ENCODE peak calls at places on chromosomes 12 and 14, in seven cellular contexts. X is A549, T is heart right ventricle, Y is thyroid gland, Q is adipocyte, Z is pancreas, C is right cardiac atrium. E is an unnamed sample.

GRCh38 chr14:52755607-52756316 is 25.8 kb downstream of the STYX start:
- DNase-seq in X (no peak), T (no peak), Y (no peak), Q (no peak), Z (no peak), C (no peak), E (no peak)

GRCh38 chr14:96148631-96149030 is 56.0 kb upstream of the BDKRB2 start:
- DNase-seq in X (no peak), T (no peak), Y (peak; percentile 67), Q (no peak), Z (no peak), C (no peak), E (no peak)

GRCh38 chr12:121267822-121268221 is 28.7 kb downstream of the CAMKK2 start:
- DNase-seq in X (no peak), T (no peak), Y (no peak), Q (no peak), Z (no peak), C (no peak), E (no peak)

GRCh38 chr14:39491134-39491541 is 58.9 kb upstream of the FBXO33 start:
- DNase-seq in X (peak; percentile 35), T (no peak), Y (peak; percentile 28), Q (peak; percentile 72), Z (no peak), C (no peak), E (peak; percentile 64)

GRCh38 chr12:80353254-80353653 is 90.8 kb upstream of the PTPRQ start:
- DNase-seq in X (peak; percentile 5), T (no peak), Y (no peak), Q (peak; percentile 69), Z (no peak), C (no peak), E (no peak)

GRCh38 chr12:130830246-130830551 is 8.9 kb downstream of the STX2 start:
- DNase-seq in X (no peak), T (no peak), Y (no peak), Q (no peak), Z (no peak), C (no peak), E (no peak)

GRCh38 chr14:22536853-22537338 is 52.1 kb downstream of the DAD1 start:
- DNase-seq in X (peak; percentile 81), T (peak; percentile 58), Y (no peak), Q (peak; percentile 94), Z (no peak), C (no peak), E (no peak)

GRCh38 chr12:114666746-114667668 is 17.0 kb downstream of the TBX3 start:
- DNase-seq in X (no peak), T (no peak), Y (peak; percentile 92), Q (peak; percentile 83), Z (no peak), C (peak; percentile 56), E (no peak)

GRCh38 chr12:118055144-118055557 is 5.8 kb downstream of the WSB2 start:
- DNase-seq in X (peak; percentile 82), T (peak; percentile 49), Y (peak; percentile 81), Q (peak; percentile 42), Z (no peak), C (no peak), E (no peak)

GRCh38 chr14:105010106-105010505 is 10.8 kb downstream of the CDCA4 start:
- DNase-seq in X (no peak), T (no peak), Y (no peak), Q (no peak), Z (no peak), C (peak; percentile 5), E (no peak)

GRCh38 chr14:90599748-90600507 is 203.1 kb downstream of the CALM1 start:
- DNase-seq in X (peak; percentile 35), T (no peak), Y (peak; percentile 75), Q (peak; percentile 59), Z (no peak), C (no peak), E (no peak)

GRCh38 chr12:124938606-124939427 is 24.4 kb upstream of the UBC start:
- DNase-seq in X (peak; percentile 97), T (peak; percentile 76), Y (peak; percentile 68), Q (peak; percentile 96), Z (no peak), C (peak; percentile 77), E (peak; percentile 83)

GRCh38 chr14:72401632-72402428 is 469.6 kb downstream of the RGS6 start:
- DNase-seq in X (no peak), T (no peak), Y (no peak), Q (no peak), Z (no peak), C (no peak), E (no peak)

GRCh38 chr12:72989458-72989947 is 717.3 kb downstream of the TRHDE start:
- DNase-seq in X (no peak), T (no peak), Y (no peak), Q (no peak), Z (no peak), C (no peak), E (no peak)

GRCh38 chr12:131832393-131833231 is 4.4 kb downstream of the MMP17 start:
- DNase-seq in X (peak; percentile 83), T (no peak), Y (no peak), Q (peak; percentile 51), Z (peak; percentile 56), C (peak; percentile 87), E (no peak)

GRCh38 chr12:104459556-104459909 is 2.8 kb downstream of the CHST11 start:
- DNase-seq in X (no peak), T (no peak), Y (no peak), Q (peak; percentile 12), Z (no peak), C (no peak), E (no peak)

GRCh38 chr12:104460041-104460757 is 3.5 kb downstream of the CHST11 start:
- DNase-seq in X (no peak), T (no peak), Y (no peak), Q (no peak), Z (no peak), C (no peak), E (no peak)

GRCh38 chr12:104462931-104463339 is 6.2 kb downstream of the CHST11 start:
- DNase-seq in X (no peak), T (no peak), Y (no peak), Q (peak; percentile 7), Z (no peak), C (no peak), E (no peak)

GRCh38 chr12:104462325-104462724 is 5.6 kb downstream of the CHST11 start:
- DNase-seq in X (no peak), T (no peak), Y (no peak), Q (no peak), Z (no peak), C (no peak), E (no peak)

DNA sequence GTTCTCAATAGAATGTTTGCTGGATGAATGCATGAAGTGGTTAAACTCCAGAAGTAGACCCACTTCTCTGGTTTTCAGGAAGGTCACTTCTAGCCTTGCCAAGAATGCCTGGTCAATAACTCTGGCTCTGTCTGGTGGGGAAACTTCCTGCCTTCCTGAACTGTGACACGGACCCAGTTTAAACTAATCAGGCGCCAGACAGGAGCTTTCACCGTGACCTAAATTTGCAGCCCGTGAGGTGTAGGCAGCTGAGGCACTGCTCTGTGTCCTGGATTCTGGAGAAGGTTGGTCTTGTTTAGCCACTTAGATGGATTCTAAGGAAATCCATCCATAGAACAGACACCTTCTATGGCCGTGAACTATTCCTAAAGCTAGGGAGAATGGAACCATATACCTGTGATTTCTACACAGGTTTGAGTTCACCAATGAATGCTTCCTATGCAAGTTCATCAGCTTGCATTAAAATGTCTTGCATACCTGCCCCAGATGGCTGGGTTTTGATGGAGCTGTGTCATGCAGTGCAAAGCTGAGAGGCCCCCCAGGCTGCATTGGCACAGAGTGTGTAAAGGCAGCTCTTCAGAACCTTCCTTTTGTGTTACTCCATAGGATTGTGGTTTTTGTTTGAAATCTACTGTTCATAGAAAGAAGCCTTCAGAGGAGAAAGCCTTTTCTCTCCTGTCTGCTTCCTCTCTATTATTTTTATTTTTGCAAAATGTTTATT is 4.4 kb downstream of the CHST11 start:
- DNase-seq in X (no peak), T (no peak), Y (peak; percentile 24), Q (no peak), Z (no peak), C (no peak), E (no peak)
- H3K4me1 ChIP-seq in X (peaks cover 30% of the 10 kb centered on the region), T (peaks cover 61% of the 10 kb centered on the region), Y (peaks cover 23% of the 10 kb centered on the region), Q (peaks cover 30% of the 10 kb centered on the region), Z (no peaks in the 10 kb centered on the region), C (peaks cover 9% of the 10 kb centered on the region), E (peaks cover 2% of the 10 kb centered on the region)

GRCh38 chr12:45585522-45586230 is 143.8 kb upstream of the ARID2 start:
- DNase-seq in X (no peak), T (no peak), Y (no peak), Q (no peak), Z (no peak), C (peak; percentile 41), E (no peak)

GRCh38 chr12:45581112-45581511 is 148.4 kb upstream of the ARID2 start:
- DNase-seq in X (no peak), T (no peak), Y (no peak), Q (no peak), Z (no peak), C (no peak), E (no peak)

GRCh38 chr12:45582536-45582935 is 147.0 kb upstream of the ARID2 start:
- DNase-seq in X (no peak), T (no peak), Y (no peak), Q (no peak), Z (no peak), C (no peak), E (no peak)

GRCh38 chr12:45580570-45580969 is 148.9 kb upstream of the ARID2 start:
- DNase-seq in X (no peak), T (no peak), Y (no peak), Q (no peak), Z (no peak), C (no peak), E (no peak)

GRCh38 chr12:45583011-45583657 is 146.4 kb upstream of the ARID2 start:
- DNase-seq in X (no peak), T (no peak), Y (no peak), Q (no peak), Z (no peak), C (no peak), E (no peak)
- H3K4me3 ChIP-seq in X (no peak overlapping the region), T (no peak overlapping the region), Y (no peak overlapping the region), Q (no peak overlapping the region), Z (no peak overlapping the region), C (no peak overlapping the region), E (no peak overlapping the region)

GRCh38 chr14:35336171-35337073 is 44.2 kb downstream of the PSMA6 start:
- DNase-seq in X (peak; percentile 98), T (peak; percentile 94), Y (peak; percentile 96), Q (no peak), Z (peak; percentile 77), C (peak; percentile 98), E (no peak)
- H3K4me1 ChIP-seq in X (peaks cover 84% of the 10 kb centered on the region), T (peaks cover 82% of the 10 kb centered on the region), Y (peaks cover 70% of the 10 kb centered on the region), Q (peaks cover 49% of the 10 kb centered on the region), Z (peaks cover 54% of the 10 kb centered on the region), C (peaks cover 24% of the 10 kb centered on the region), E (peaks cover 17% of the 10 kb centered on the region)

GRCh38 chr12:48968004-48968403 is 3.5 kb downstream of the WNT10B start:
- DNase-seq in X (no peak), T (no peak), Y (no peak), Q (no peak), Z (no peak), C (no peak), E (no peak)

GRCh38 chr12:48969847-48970701 is 1.5 kb downstream of the WNT10B start:
- DNase-seq in X (no peak), T (no peak), Y (no peak), Q (peak; percentile 36), Z (peak; percentile 62), C (peak; percentile 69), E (no peak)

GRCh38 chr12:48969160-48969771 is 2.3 kb downstream of the WNT10B start:
- DNase-seq in X (no peak), T (no peak), Y (no peak), Q (no peak), Z (no peak), C (peak; percentile 33), E (no peak)

GRCh38 chr12:48966177-48966890 is 5.2 kb downstream of the WNT10B start:
- DNase-seq in X (no peak), T (no peak), Y (no peak), Q (no peak), Z (no peak), C (no peak), E (no peak)

GRCh38 chr12:48968467-48968866 is 3.1 kb downstream of the WNT10B start:
- DNase-seq in X (no peak), T (no peak), Y (no peak), Q (no peak), Z (no peak), C (no peak), E (no peak)
- H3K4me3 ChIP-seq in X (no peak overlapping the region), T (no peak overlapping the region), Y (no peak overlapping the region), Q (no peak overlapping the region), Z (no peak overlapping the region), C (no peak overlapping the region), E (no peak overlapping the region)